ENCODE peak calls at places on chromosome 3, in ten cellular contexts. One of them, this sample, is unnamed.

GRCh38 chr3:194588741-194589140 is 44.5 kb downstream of the TMEM44 start:
- DNase-seq in B cell: no peak
- DNase-seq in mesothelial cell of epicardium: no peak
- DNase-seq in AG04449: no peak
- DNase-seq in Calu3: no peak
- DNase-seq in IMR-90: peak; percentile 59
- DNase-seq in neural crest cell: no peak
- DNase-seq in left ventricle myocardium inferior: no peak
- DNase-seq in sigmoid colon: no peak
- DNase-seq in PC-3: no peak
- DNase-seq in this sample: no peak

GRCh38 chr3:152234657-152235375 is 33.9 kb upstream of the MBNL1 start:
- DNase-seq in B cell: no peak
- DNase-seq in mesothelial cell of epicardium: no peak
- DNase-seq in AG04449: no peak
- DNase-seq in Calu3: no peak
- DNase-seq in IMR-90: no peak
- DNase-seq in neural crest cell: no peak
- DNase-seq in left ventricle myocardium inferior: no peak
- DNase-seq in sigmoid colon: no peak
- DNase-seq in PC-3: no peak
- DNase-seq in this sample: no peak

GRCh38 chr3:197750863-197751737 is 1.4 kb downstream of the FYTTD1 start:
- DNase-seq in B cell: peak; percentile 40
- DNase-seq in mesothelial cell of epicardium: no peak
- DNase-seq in AG04449: no peak
- DNase-seq in Calu3: peak; percentile 27
- DNase-seq in IMR-90: peak; percentile 43
- DNase-seq in neural crest cell: peak; percentile 5
- DNase-seq in left ventricle myocardium inferior: peak; percentile 70
- DNase-seq in sigmoid colon: peak; percentile 90
- DNase-seq in PC-3: peak; percentile 29
- DNase-seq in this sample: no peak

GRCh38 chr3:111541911-111542483 is at the start of gene CD96:
- DNase-seq in B cell: peak; percentile 45
- DNase-seq in mesothelial cell of epicardium: no peak
- DNase-seq in AG04449: no peak
- DNase-seq in Calu3: no peak
- DNase-seq in IMR-90: peak; percentile 65
- DNase-seq in neural crest cell: no peak
- DNase-seq in left ventricle myocardium inferior: no peak
- DNase-seq in sigmoid colon: no peak
- DNase-seq in PC-3: peak; percentile 31
- DNase-seq in this sample: no peak

GRCh38 chr3:21435871-21436270 is 315.1 kb downstream of the ZNF385D start:
- DNase-seq in B cell: no peak
- DNase-seq in mesothelial cell of epicardium: no peak
- DNase-seq in AG04449: peak; percentile 76
- DNase-seq in Calu3: peak; percentile 52
- DNase-seq in IMR-90: peak; percentile 92
- DNase-seq in neural crest cell: no peak
- DNase-seq in left ventricle myocardium inferior: no peak
- DNase-seq in sigmoid colon: no peak
- DNase-seq in PC-3: peak; percentile 99
- DNase-seq in this sample: peak; percentile 66

GRCh38 chr3:63724987-63725386 is 72.5 kb downstream of the SNTN start:
- DNase-seq in B cell: no peak
- DNase-seq in mesothelial cell of epicardium: no peak
- DNase-seq in AG04449: peak; percentile 85
- DNase-seq in Calu3: peak; percentile 77
- DNase-seq in IMR-90: peak; percentile 87
- DNase-seq in neural crest cell: no peak
- DNase-seq in left ventricle myocardium inferior: no peak
- DNase-seq in sigmoid colon: no peak
- DNase-seq in PC-3: no peak
- DNase-seq in this sample: peak; percentile 73

GRCh38 chr3:124748560-124749198 is 18.4 kb downstream of the UMPS start:
- DNase-seq in B cell: no peak
- DNase-seq in mesothelial cell of epicardium: no peak
- DNase-seq in AG04449: no peak
- DNase-seq in Calu3: no peak
- DNase-seq in IMR-90: no peak
- DNase-seq in neural crest cell: no peak
- DNase-seq in left ventricle myocardium inferior: no peak
- DNase-seq in sigmoid colon: no peak
- DNase-seq in PC-3: no peak
- DNase-seq in this sample: no peak

GRCh38 chr3:181756645-181757044 is 44.9 kb downstream of the SOX2 start:
- DNase-seq in B cell: no peak
- DNase-seq in mesothelial cell of epicardium: no peak
- DNase-seq in AG04449: no peak
- DNase-seq in Calu3: no peak
- DNase-seq in IMR-90: no peak
- DNase-seq in neural crest cell: no peak
- DNase-seq in left ventricle myocardium inferior: no peak
- DNase-seq in sigmoid colon: no peak
- DNase-seq in PC-3: no peak
- DNase-seq in this sample: no peak

GRCh38 chr3:158105124-158105709 is 1.0 kb downstream of the SHOX2 start:
- DNase-seq in B cell: no peak
- DNase-seq in mesothelial cell of epicardium: no peak
- DNase-seq in AG04449: no peak
- DNase-seq in Calu3: peak; percentile 62
- DNase-seq in IMR-90: no peak
- DNase-seq in neural crest cell: peak; percentile 12
- DNase-seq in left ventricle myocardium inferior: no peak
- DNase-seq in sigmoid colon: no peak
- DNase-seq in PC-3: no peak
- DNase-seq in this sample: no peak

GRCh38 chr3:29057326-29057725 is 223.5 kb upstream of the RBMS3 start:
- DNase-seq in B cell: no peak
- DNase-seq in mesothelial cell of epicardium: no peak
- DNase-seq in AG04449: peak; percentile 76
- DNase-seq in Calu3: no peak
- DNase-seq in IMR-90: peak; percentile 83
- DNase-seq in neural crest cell: no peak
- DNase-seq in left ventricle myocardium inferior: no peak
- DNase-seq in sigmoid colon: no peak
- DNase-seq in PC-3: no peak
- DNase-seq in this sample: peak; percentile 7

GRCh38 chr3:72274511-72275295 is 489.8 kb upstream of the PROK2 start:
- DNase-seq in B cell: peak; percentile 70
- DNase-seq in mesothelial cell of epicardium: no peak
- DNase-seq in AG04449: peak; percentile 51
- DNase-seq in Calu3: no peak
- DNase-seq in IMR-90: peak; percentile 75
- DNase-seq in neural crest cell: no peak
- DNase-seq in left ventricle myocardium inferior: peak; percentile 46
- DNase-seq in sigmoid colon: peak; percentile 82
- DNase-seq in PC-3: no peak
- DNase-seq in this sample: peak; percentile 54

GRCh38 chr3:66803206-66803605 is 194.9 kb upstream of the KBTBD8 start:
- DNase-seq in B cell: no peak
- DNase-seq in mesothelial cell of epicardium: no peak
- DNase-seq in AG04449: no peak
- DNase-seq in Calu3: no peak
- DNase-seq in IMR-90: no peak
- DNase-seq in neural crest cell: no peak
- DNase-seq in left ventricle myocardium inferior: no peak
- DNase-seq in sigmoid colon: no peak
- DNase-seq in PC-3: no peak
- DNase-seq in this sample: no peak
- TF ChIP-seq CTCF in B cell: no peak
- TF ChIP-seq CTCF in mesothelial cell of epicardium: no peak
- TF ChIP-seq CTCF in AG04449: no peak
- TF ChIP-seq CTCF in Calu3: no peak
- TF ChIP-seq CTCF in IMR-90: peak; percentile 4
- TF ChIP-seq CTCF in neural crest cell: peak; percentile 54
- TF ChIP-seq CTCF in left ventricle myocardium inferior: no peak
- TF ChIP-seq CTCF in sigmoid colon: no peak
- TF ChIP-seq CTCF in PC-3: no peak
- TF ChIP-seq CTCF in this sample: no peak

GRCh38 chr3:167350245-167350862 is 29.7 kb downstream of the ZBBX start:
- DNase-seq in B cell: no peak
- DNase-seq in mesothelial cell of epicardium: no peak
- DNase-seq in AG04449: no peak
- DNase-seq in Calu3: peak; percentile 48
- DNase-seq in IMR-90: no peak
- DNase-seq in neural crest cell: peak; percentile 9
- DNase-seq in left ventricle myocardium inferior: no peak
- DNase-seq in sigmoid colon: no peak
- DNase-seq in PC-3: peak; percentile 59
- DNase-seq in this sample: no peak
- TF ChIP-seq CTCF in B cell: no peak
- TF ChIP-seq CTCF in mesothelial cell of epicardium: peak; percentile 53
- TF ChIP-seq CTCF in AG04449: no peak
- TF ChIP-seq CTCF in Calu3: peak; percentile 79
- TF ChIP-seq CTCF in IMR-90: peak; percentile 39
- TF ChIP-seq CTCF in neural crest cell: peak; percentile 94
- TF ChIP-seq CTCF in left ventricle myocardium inferior: peak; percentile 72
- TF ChIP-seq CTCF in sigmoid colon: peak; percentile 54
- TF ChIP-seq CTCF in PC-3: peak; percentile 65
- TF ChIP-seq CTCF in this sample: no peak

DNA sequence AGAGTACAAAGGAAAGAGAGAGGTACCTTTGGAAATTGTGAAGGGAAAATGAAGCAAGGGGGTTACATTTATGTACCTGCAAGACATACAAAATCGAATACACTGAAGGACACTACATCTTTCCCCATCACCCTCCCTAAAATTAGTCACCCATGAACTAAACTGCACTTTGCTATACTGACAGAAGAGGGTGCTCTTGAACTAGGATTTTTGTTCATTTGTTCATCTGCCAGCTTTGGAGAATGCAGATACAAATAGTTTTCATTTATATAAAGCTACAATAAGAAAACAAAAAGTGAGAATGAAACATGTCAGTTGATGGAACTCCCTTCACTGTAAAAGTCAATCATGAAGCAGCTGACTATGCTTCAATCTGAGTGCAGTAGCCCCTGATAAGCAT is 55.7 kb downstream of the PCCB start:
- DNase-seq in B cell: no peak
- DNase-seq in mesothelial cell of epicardium: no peak
- DNase-seq in AG04449: peak; percentile 28
- DNase-seq in Calu3: peak; percentile 33
- DNase-seq in IMR-90: peak; percentile 70
- DNase-seq in neural crest cell: no peak
- DNase-seq in left ventricle myocardium inferior: no peak
- DNase-seq in sigmoid colon: no peak
- DNase-seq in PC-3: no peak
- DNase-seq in this sample: no peak
- TF ChIP-seq CTCF in B cell: no peak
- TF ChIP-seq CTCF in mesothelial cell of epicardium: no peak
- TF ChIP-seq CTCF in AG04449: peak; percentile 57
- TF ChIP-seq CTCF in Calu3: peak; percentile 65
- TF ChIP-seq CTCF in IMR-90: peak; percentile 87
- TF ChIP-seq CTCF in neural crest cell: peak; percentile 39
- TF ChIP-seq CTCF in left ventricle myocardium inferior: peak; percentile 25
- TF ChIP-seq CTCF in sigmoid colon: no peak
- TF ChIP-seq CTCF in PC-3: no peak
- TF ChIP-seq CTCF in this sample: no peak

DNA sequence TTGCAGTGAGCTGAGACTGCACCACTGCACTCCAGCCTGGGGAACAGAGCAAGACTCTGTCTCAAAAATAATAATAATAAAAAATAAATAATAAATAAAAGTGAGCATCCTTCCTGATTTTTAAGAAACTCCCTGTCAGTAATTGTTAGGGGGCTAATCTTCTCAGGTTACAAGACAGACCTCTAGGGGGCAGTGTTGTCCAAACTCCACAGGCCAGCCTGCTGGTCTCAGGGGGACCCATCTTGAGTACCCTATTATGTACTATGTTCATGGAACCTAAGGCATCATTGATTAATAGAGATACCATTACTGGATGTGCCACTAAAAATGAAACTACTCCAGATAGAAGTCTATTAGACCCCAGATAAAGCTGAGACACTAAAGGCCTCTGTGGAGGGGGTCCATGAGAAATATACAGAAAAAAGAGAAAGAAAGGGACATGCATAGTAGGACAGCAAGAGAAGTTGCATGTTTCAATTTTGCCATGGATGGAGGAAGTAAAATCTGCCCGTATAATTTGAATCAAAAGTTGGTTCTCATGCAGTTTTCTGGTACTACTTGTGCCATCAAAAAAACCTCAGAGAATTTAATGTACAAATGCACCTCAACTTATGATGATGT is 85.5 kb upstream of the CDV3 start:
- DNase-seq in B cell: peak; percentile 54
- DNase-seq in mesothelial cell of epicardium: no peak
- DNase-seq in AG04449: no peak
- DNase-seq in Calu3: peak; percentile 62
- DNase-seq in IMR-90: peak; percentile 27
- DNase-seq in neural crest cell: no peak
- DNase-seq in left ventricle myocardium inferior: no peak
- DNase-seq in sigmoid colon: no peak
- DNase-seq in PC-3: peak; percentile 2
- DNase-seq in this sample: no peak
- TF ChIP-seq CTCF in B cell: peak; percentile 66
- TF ChIP-seq CTCF in mesothelial cell of epicardium: peak; percentile 39
- TF ChIP-seq CTCF in AG04449: peak; percentile 28
- TF ChIP-seq CTCF in Calu3: peak; percentile 61
- TF ChIP-seq CTCF in IMR-90: peak; percentile 53
- TF ChIP-seq CTCF in neural crest cell: peak; percentile 57
- TF ChIP-seq CTCF in left ventricle myocardium inferior: peak; percentile 68
- TF ChIP-seq CTCF in sigmoid colon: peak; percentile 47
- TF ChIP-seq CTCF in PC-3: peak; percentile 40
- TF ChIP-seq CTCF in this sample: peak; percentile 60

GRCh38 chr3:48918388-48919214 is at the start of gene ARIH2:
- DNase-seq in B cell: peak; percentile 92
- DNase-seq in mesothelial cell of epicardium: peak; percentile 71
- DNase-seq in AG04449: peak; percentile 45
- DNase-seq in Calu3: peak; percentile 91
- DNase-seq in IMR-90: peak; percentile 91
- DNase-seq in neural crest cell: peak; percentile 84
- DNase-seq in left ventricle myocardium inferior: peak; percentile 93
- DNase-seq in sigmoid colon: peak; percentile 96
- DNase-seq in PC-3: peak; percentile 95
- DNase-seq in this sample: peak; percentile 53
- TF ChIP-seq CTCF in B cell: peak; percentile 49
- TF ChIP-seq CTCF in mesothelial cell of epicardium: no peak
- TF ChIP-seq CTCF in AG04449: no peak
- TF ChIP-seq CTCF in Calu3: no peak
- TF ChIP-seq CTCF in IMR-90: no peak
- TF ChIP-seq CTCF in neural crest cell: peak; percentile 30
- TF ChIP-seq CTCF in left ventricle myocardium inferior: peak; percentile 32
- TF ChIP-seq CTCF in sigmoid colon: no peak
- TF ChIP-seq CTCF in PC-3: peak; percentile 14
- TF ChIP-seq CTCF in this sample: no peak

GRCh38 chr3:43773273-43774104 is 82.8 kb downstream of the ABHD5 start:
- DNase-seq in B cell: no peak
- DNase-seq in mesothelial cell of epicardium: no peak
- DNase-seq in AG04449: no peak
- DNase-seq in Calu3: no peak
- DNase-seq in IMR-90: peak; percentile 16
- DNase-seq in neural crest cell: no peak
- DNase-seq in left ventricle myocardium inferior: peak; percentile 21
- DNase-seq in sigmoid colon: no peak
- DNase-seq in PC-3: no peak
- DNase-seq in this sample: no peak
- TF ChIP-seq CTCF in B cell: no peak
- TF ChIP-seq CTCF in mesothelial cell of epicardium: no peak
- TF ChIP-seq CTCF in AG04449: no peak
- TF ChIP-seq CTCF in Calu3: no peak
- TF ChIP-seq CTCF in IMR-90: no peak
- TF ChIP-seq CTCF in neural crest cell: no peak
- TF ChIP-seq CTCF in left ventricle myocardium inferior: no peak
- TF ChIP-seq CTCF in sigmoid colon: no peak
- TF ChIP-seq CTCF in PC-3: no peak
- TF ChIP-seq CTCF in this sample: no peak

GRCh38 chr3:140441006-140441405 is 236.9 kb upstream of the TRIM42 start:
- DNase-seq in B cell: no peak
- DNase-seq in mesothelial cell of epicardium: no peak
- DNase-seq in AG04449: no peak
- DNase-seq in Calu3: peak; percentile 49
- DNase-seq in IMR-90: peak; percentile 15
- DNase-seq in neural crest cell: no peak
- DNase-seq in left ventricle myocardium inferior: no peak
- DNase-seq in sigmoid colon: no peak
- DNase-seq in PC-3: peak; percentile 72
- DNase-seq in this sample: peak; percentile 9
- TF ChIP-seq CTCF in B cell: no peak
- TF ChIP-seq CTCF in mesothelial cell of epicardium: no peak
- TF ChIP-seq CTCF in AG04449: no peak
- TF ChIP-seq CTCF in Calu3: no peak
- TF ChIP-seq CTCF in IMR-90: no peak
- TF ChIP-seq CTCF in neural crest cell: no peak
- TF ChIP-seq CTCF in left ventricle myocardium inferior: no peak
- TF ChIP-seq CTCF in sigmoid colon: no peak
- TF ChIP-seq CTCF in PC-3: no peak
- TF ChIP-seq CTCF in this sample: no peak

This sample was measured in BJ.